ENCODE peak calls at places on chromosomes 11 and 22, in nine cellular contexts. One of them, this sample, is unnamed. For H3K9me3, the result is how much of the 10 kb centered on the place peaks cover.

GRCh38 chr11:32421992-32422391 is 13.3 kb downstream of the WT1 start:
- DNase-seq in body of pancreas: no peak
- DNase-seq in heart right ventricle: no peak
- DNase-seq in colonic mucosa: no peak
- DNase-seq in heart left ventricle: no peak
- DNase-seq in AG04450: no peak
- DNase-seq in IMR-90: no peak
- DNase-seq in transverse colon: no peak
- DNase-seq in left lung: no peak
- DNase-seq in this sample: no peak

GRCh38 chr22:46061431-46062231 is 84.7 kb upstream of the WNT7B start:
- DNase-seq in body of pancreas: peak
- DNase-seq in heart right ventricle: no peak
- DNase-seq in colonic mucosa: no peak
- DNase-seq in heart left ventricle: no peak
- DNase-seq in AG04450: no peak
- DNase-seq in IMR-90: no peak
- DNase-seq in transverse colon: peak
- DNase-seq in left lung: no peak
- DNase-seq in this sample: peak

GRCh38 chr11:120520091-120520822 is 8.7 kb downstream of the GRIK4 start:
- DNase-seq in body of pancreas: no peak
- DNase-seq in heart right ventricle: no peak
- DNase-seq in colonic mucosa: no peak
- DNase-seq in heart left ventricle: no peak
- DNase-seq in AG04450: no peak
- DNase-seq in IMR-90: no peak
- DNase-seq in transverse colon: no peak
- DNase-seq in left lung: no peak
- DNase-seq in this sample: peak

GRCh38 chr22:46150615-46151423 is 493 bp downstream of the PPARA start:
- DNase-seq in body of pancreas: peak
- DNase-seq in heart right ventricle: no peak
- DNase-seq in colonic mucosa: peak
- DNase-seq in heart left ventricle: peak
- DNase-seq in AG04450: no peak
- DNase-seq in IMR-90: no peak
- DNase-seq in transverse colon: peak
- DNase-seq in left lung: peak
- DNase-seq in this sample: peak

GRCh38 chr11:75867778-75868374 is 52.9 kb downstream of the UVRAG start:
- DNase-seq in body of pancreas: peak
- DNase-seq in heart right ventricle: peak
- DNase-seq in colonic mucosa: peak
- DNase-seq in heart left ventricle: peak
- DNase-seq in AG04450: peak
- DNase-seq in IMR-90: peak
- DNase-seq in transverse colon: no peak
- DNase-seq in left lung: no peak
- DNase-seq in this sample: no peak

GRCh38 chr22:22824340-22825212 is 63.0 kb upstream of the IGLL5 start:
- DNase-seq in body of pancreas: no peak
- DNase-seq in heart right ventricle: no peak
- DNase-seq in colonic mucosa: no peak
- DNase-seq in heart left ventricle: no peak
- DNase-seq in AG04450: no peak
- DNase-seq in IMR-90: no peak
- DNase-seq in transverse colon: no peak
- DNase-seq in left lung: no peak
- DNase-seq in this sample: no peak

GRCh38 chr11:10514713-10515112 is 26.3 kb downstream of the RNF141 start:
- DNase-seq in body of pancreas: no peak
- DNase-seq in heart right ventricle: no peak
- DNase-seq in colonic mucosa: no peak
- DNase-seq in heart left ventricle: no peak
- DNase-seq in AG04450: no peak
- DNase-seq in IMR-90: peak
- DNase-seq in transverse colon: no peak
- DNase-seq in left lung: no peak
- DNase-seq in this sample: no peak

GRCh38 chr11:65864758-65865471 is 4.7 kb downstream of the MUS81 start:
- DNase-seq in body of pancreas: no peak
- DNase-seq in heart right ventricle: no peak
- DNase-seq in colonic mucosa: no peak
- DNase-seq in heart left ventricle: peak
- DNase-seq in AG04450: no peak
- DNase-seq in IMR-90: no peak
- DNase-seq in transverse colon: no peak
- DNase-seq in left lung: no peak
- DNase-seq in this sample: no peak

GRCh38 chr22:43110444-43110926 is at the start of gene BIK:
- DNase-seq in body of pancreas: peak
- DNase-seq in heart right ventricle: no peak
- DNase-seq in colonic mucosa: peak
- DNase-seq in heart left ventricle: no peak
- DNase-seq in AG04450: no peak
- DNase-seq in IMR-90: no peak
- DNase-seq in transverse colon: peak
- DNase-seq in left lung: peak
- DNase-seq in this sample: no peak

GRCh38 chr22:17775781-17776470 is 1.7 kb upstream of the BID start:
- DNase-seq in body of pancreas: no peak
- DNase-seq in heart right ventricle: no peak
- DNase-seq in colonic mucosa: no peak
- DNase-seq in heart left ventricle: no peak
- DNase-seq in AG04450: no peak
- DNase-seq in IMR-90: no peak
- DNase-seq in transverse colon: no peak
- DNase-seq in left lung: no peak
- DNase-seq in this sample: no peak

GRCh38 chr11:9982127-9982795 is 311.8 kb downstream of the SBF2 start:
- DNase-seq in body of pancreas: no peak
- DNase-seq in heart right ventricle: no peak
- DNase-seq in colonic mucosa: no peak
- DNase-seq in heart left ventricle: no peak
- DNase-seq in AG04450: no peak
- DNase-seq in IMR-90: no peak
- DNase-seq in transverse colon: no peak
- DNase-seq in left lung: no peak
- DNase-seq in this sample: no peak

GRCh38 chr11:33970984-33971466 is 79.1 kb upstream of the LMO2 start:
- DNase-seq in body of pancreas: peak
- DNase-seq in heart right ventricle: peak
- DNase-seq in colonic mucosa: peak
- DNase-seq in heart left ventricle: peak
- DNase-seq in AG04450: peak
- DNase-seq in IMR-90: peak
- DNase-seq in transverse colon: peak
- DNase-seq in left lung: no peak
- DNase-seq in this sample: peak

GRCh38 chr22:46057206-46057605 is 80.2 kb upstream of the WNT7B start:
- DNase-seq in body of pancreas: peak
- DNase-seq in heart right ventricle: no peak
- DNase-seq in colonic mucosa: no peak
- DNase-seq in heart left ventricle: no peak
- DNase-seq in AG04450: no peak
- DNase-seq in IMR-90: no peak
- DNase-seq in transverse colon: peak
- DNase-seq in left lung: peak
- DNase-seq in this sample: peak

GRCh38 chr11:240315-240714 is 3.5 kb downstream of the PSMD13 start:
- DNase-seq in body of pancreas: no peak
- DNase-seq in heart right ventricle: no peak
- DNase-seq in colonic mucosa: no peak
- DNase-seq in heart left ventricle: no peak
- DNase-seq in AG04450: no peak
- DNase-seq in IMR-90: no peak
- DNase-seq in transverse colon: no peak
- DNase-seq in left lung: no peak
- DNase-seq in this sample: peak

GRCh38 chr22:23524226-23524625 is 55.9 kb downstream of the IGLL1 start:
- DNase-seq in body of pancreas: no peak
- DNase-seq in heart right ventricle: no peak
- DNase-seq in colonic mucosa: no peak
- DNase-seq in heart left ventricle: no peak
- DNase-seq in AG04450: no peak
- DNase-seq in IMR-90: no peak
- DNase-seq in transverse colon: no peak
- DNase-seq in left lung: no peak
- DNase-seq in this sample: no peak

GRCh38 chr11:1073261-1073724 is 1.4 kb upstream of the MUC2 start:
- DNase-seq in body of pancreas: peak
- DNase-seq in heart right ventricle: peak
- DNase-seq in colonic mucosa: peak
- DNase-seq in heart left ventricle: peak
- DNase-seq in AG04450: no peak
- DNase-seq in IMR-90: peak
- DNase-seq in transverse colon: peak
- DNase-seq in left lung: peak
- DNase-seq in this sample: peak

GRCh38 chr11:104219081-104219480 is 55.1 kb upstream of the PDGFD start:
- DNase-seq in body of pancreas: no peak
- DNase-seq in heart right ventricle: peak
- DNase-seq in colonic mucosa: no peak
- DNase-seq in heart left ventricle: peak
- DNase-seq in AG04450: no peak
- DNase-seq in IMR-90: peak
- DNase-seq in transverse colon: no peak
- DNase-seq in left lung: no peak
- DNase-seq in this sample: no peak

GRCh38 chr11:77311701-77312100 is 10.2 kb upstream of the GDPD4 start:
- DNase-seq in body of pancreas: no peak
- DNase-seq in heart right ventricle: no peak
- DNase-seq in colonic mucosa: no peak
- DNase-seq in heart left ventricle: no peak
- DNase-seq in AG04450: no peak
- DNase-seq in IMR-90: no peak
- DNase-seq in transverse colon: no peak
- DNase-seq in left lung: no peak
- DNase-seq in this sample: no peak

GRCh38 chr11:99988105-99988907 is 698.8 kb upstream of the ARHGAP42 start:
- DNase-seq in body of pancreas: peak
- DNase-seq in heart right ventricle: peak
- DNase-seq in colonic mucosa: no peak
- DNase-seq in heart left ventricle: no peak
- DNase-seq in AG04450: no peak
- DNase-seq in IMR-90: no peak
- DNase-seq in transverse colon: no peak
- DNase-seq in left lung: no peak
- DNase-seq in this sample: no peak
- H3K9me3 ChIP-seq in body of pancreas: under half
- H3K9me3 ChIP-seq in heart right ventricle: under half
- H3K9me3 ChIP-seq in colonic mucosa: under half
- H3K9me3 ChIP-seq in heart left ventricle: under half
- H3K9me3 ChIP-seq in AG04450: under half
- H3K9me3 ChIP-seq in IMR-90: under half
- H3K9me3 ChIP-seq in transverse colon: under half
- H3K9me3 ChIP-seq in left lung: under half
- H3K9me3 ChIP-seq in this sample: under half

GRCh38 chr11:54979375-54979774 is 272.7 kb downstream of the OR4A5 start:
- DNase-seq in body of pancreas: no peak
- DNase-seq in heart right ventricle: no peak
- DNase-seq in colonic mucosa: no peak
- DNase-seq in heart left ventricle: no peak
- DNase-seq in AG04450: no peak
- DNase-seq in IMR-90: no peak
- DNase-seq in transverse colon: no peak
- DNase-seq in left lung: no peak
- DNase-seq in this sample: no peak
- H3K9me3 ChIP-seq in body of pancreas: under half
- H3K9me3 ChIP-seq in heart right ventricle: under half
- H3K9me3 ChIP-seq in colonic mucosa: under half
- H3K9me3 ChIP-seq in heart left ventricle: half or more
- H3K9me3 ChIP-seq in AG04450: under half
- H3K9me3 ChIP-seq in IMR-90: under half
- H3K9me3 ChIP-seq in transverse colon: half or more
- H3K9me3 ChIP-seq in left lung: half or more
- H3K9me3 ChIP-seq in this sample: under half

GRCh38 chr22:47231759-47232158 is 469.3 kb downstream of the TBC1D22A start:
- DNase-seq in body of pancreas: no peak
- DNase-seq in heart right ventricle: no peak
- DNase-seq in colonic mucosa: no peak
- DNase-seq in heart left ventricle: no peak
- DNase-seq in AG04450: no peak
- DNase-seq in IMR-90: no peak
- DNase-seq in transverse colon: no peak
- DNase-seq in left lung: no peak
- DNase-seq in this sample: no peak

GRCh38 chr22:47232197-47232596 is 469.7 kb downstream of the TBC1D22A start:
- DNase-seq in body of pancreas: no peak
- DNase-seq in heart right ventricle: no peak
- DNase-seq in colonic mucosa: no peak
- DNase-seq in heart left ventricle: no peak
- DNase-seq in AG04450: no peak
- DNase-seq in IMR-90: no peak
- DNase-seq in transverse colon: no peak
- DNase-seq in left lung: no peak
- DNase-seq in this sample: no peak

GRCh38 chr22:47232753-47233152 is 470.3 kb downstream of the TBC1D22A start:
- DNase-seq in body of pancreas: no peak
- DNase-seq in heart right ventricle: no peak
- DNase-seq in colonic mucosa: no peak
- DNase-seq in heart left ventricle: no peak
- DNase-seq in AG04450: no peak
- DNase-seq in IMR-90: no peak
- DNase-seq in transverse colon: no peak
- DNase-seq in left lung: no peak
- DNase-seq in this sample: no peak

GRCh38 chr22:47236718-47237117 is 474.3 kb downstream of the TBC1D22A start:
- DNase-seq in body of pancreas: no peak
- DNase-seq in heart right ventricle: no peak
- DNase-seq in colonic mucosa: no peak
- DNase-seq in heart left ventricle: no peak
- DNase-seq in AG04450: no peak
- DNase-seq in IMR-90: no peak
- DNase-seq in transverse colon: no peak
- DNase-seq in left lung: no peak
- DNase-seq in this sample: no peak

GRCh38 chr22:47233316-47234243 is 471.1 kb downstream of the TBC1D22A start:
- DNase-seq in body of pancreas: no peak
- DNase-seq in heart right ventricle: no peak
- DNase-seq in colonic mucosa: no peak
- DNase-seq in heart left ventricle: no peak
- DNase-seq in AG04450: no peak
- DNase-seq in IMR-90: no peak
- DNase-seq in transverse colon: no peak
- DNase-seq in left lung: no peak
- DNase-seq in this sample: no peak
- H3K9me3 ChIP-seq in body of pancreas: under half
- H3K9me3 ChIP-seq in heart right ventricle: under half
- H3K9me3 ChIP-seq in colonic mucosa: under half
- H3K9me3 ChIP-seq in heart left ventricle: under half
- H3K9me3 ChIP-seq in AG04450: under half
- H3K9me3 ChIP-seq in IMR-90: under half
- H3K9me3 ChIP-seq in transverse colon: under half
- H3K9me3 ChIP-seq in left lung: under half
- H3K9me3 ChIP-seq in this sample: under half

DNA sequence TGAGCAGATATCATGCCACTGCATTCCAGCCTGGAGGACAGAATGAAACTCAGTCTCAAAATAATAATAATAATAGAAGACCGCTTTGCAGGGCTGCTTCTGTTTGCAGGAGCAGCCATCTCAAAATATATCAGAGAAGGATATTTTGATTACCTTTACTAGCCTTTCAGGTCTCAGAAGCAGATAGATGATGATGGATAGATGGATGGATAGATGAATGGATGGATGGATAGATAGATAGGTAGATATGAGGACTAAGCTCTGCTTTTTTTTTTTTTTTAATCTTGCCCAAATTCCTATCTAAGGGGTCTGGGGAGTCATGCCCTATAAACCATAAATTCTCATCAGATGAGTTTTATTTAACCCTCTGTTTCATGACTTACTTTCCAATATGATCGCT is 18.5 kb downstream of the APOBEC3H start:
- DNase-seq in body of pancreas: no peak
- DNase-seq in heart right ventricle: no peak
- DNase-seq in colonic mucosa: no peak
- DNase-seq in heart left ventricle: no peak
- DNase-seq in AG04450: no peak
- DNase-seq in IMR-90: no peak
- DNase-seq in transverse colon: no peak
- DNase-seq in left lung: no peak
- DNase-seq in this sample: no peak
- H3K9me3 ChIP-seq in body of pancreas: under half
- H3K9me3 ChIP-seq in heart right ventricle: under half
- H3K9me3 ChIP-seq in colonic mucosa: under half
- H3K9me3 ChIP-seq in heart left ventricle: under half
- H3K9me3 ChIP-seq in AG04450: under half
- H3K9me3 ChIP-seq in IMR-90: under half
- H3K9me3 ChIP-seq in transverse colon: under half
- H3K9me3 ChIP-seq in left lung: under half
- H3K9me3 ChIP-seq in this sample: under half